ENCODE peak calls at places on chromosomes 3 and 15, in ten cellular contexts. One of them, this sample, is unnamed.

GRCh38 chr15:51260262-51260661 is 78.1 kb downstream of the CYP19A1 start:
- DNase-seq in dorsolateral prefrontal cortex: no peak
- DNase-seq in stomach: no peak
- DNase-seq in heart right ventricle: no peak
- DNase-seq in heart left ventricle: no peak
- DNase-seq in A549: no peak
- DNase-seq in ovary: no peak
- DNase-seq in fibroblast of lung: no peak
- DNase-seq in CD4-positive, alpha-beta T cell: no peak
- DNase-seq in DND-41: no peak
- DNase-seq in this sample: no peak

GRCh38 chr3:139460529-139460928 is 15.8 kb downstream of the RBP2 start:
- DNase-seq in heart right ventricle: peak; percentile 22
- DNase-seq in dorsolateral prefrontal cortex: no peak
- DNase-seq in DND-41: no peak
- DNase-seq in ovary: no peak
- DNase-seq in heart left ventricle: no peak
- DNase-seq in CD4-positive, alpha-beta T cell: no peak
- DNase-seq in fibroblast of lung: no peak
- DNase-seq in A549: no peak
- DNase-seq in stomach: no peak
- DNase-seq in this sample: no peak

GRCh38 chr15:48828906-48829305 is 18.0 kb upstream of the CEP152 start:
- DNase-seq in DND-41: no peak
- DNase-seq in heart left ventricle: no peak
- DNase-seq in CD4-positive, alpha-beta T cell: no peak
- DNase-seq in stomach: no peak
- DNase-seq in heart right ventricle: no peak
- DNase-seq in ovary: no peak
- DNase-seq in A549: no peak
- DNase-seq in dorsolateral prefrontal cortex: no peak
- DNase-seq in fibroblast of lung: no peak
- DNase-seq in this sample: no peak

GRCh38 chr3:136305879-136306278 is 55.7 kb downstream of the PCCB start:
- DNase-seq in stomach: no peak
- DNase-seq in fibroblast of lung: peak; percentile 79
- DNase-seq in CD4-positive, alpha-beta T cell: no peak
- DNase-seq in DND-41: no peak
- DNase-seq in dorsolateral prefrontal cortex: no peak
- DNase-seq in ovary: no peak
- DNase-seq in heart left ventricle: no peak
- DNase-seq in A549: no peak
- DNase-seq in heart right ventricle: no peak
- DNase-seq in this sample: no peak

GRCh38 chr3:17115186-17115585 is 230.4 kb downstream of the PLCL2 start:
- DNase-seq in CD4-positive, alpha-beta T cell: no peak
- DNase-seq in ovary: no peak
- DNase-seq in A549: no peak
- DNase-seq in heart left ventricle: no peak
- DNase-seq in dorsolateral prefrontal cortex: no peak
- DNase-seq in fibroblast of lung: no peak
- DNase-seq in stomach: no peak
- DNase-seq in heart right ventricle: no peak
- DNase-seq in DND-41: no peak
- DNase-seq in this sample: no peak

GRCh38 chr15:99474041-99474906 is 91.5 kb upstream of the MEF2A start:
- DNase-seq in A549: no peak
- DNase-seq in fibroblast of lung: no peak
- DNase-seq in heart right ventricle: peak; percentile 63
- DNase-seq in dorsolateral prefrontal cortex: peak; percentile 88
- DNase-seq in heart left ventricle: peak; percentile 79
- DNase-seq in DND-41: no peak
- DNase-seq in ovary: no peak
- DNase-seq in stomach: no peak
- DNase-seq in CD4-positive, alpha-beta T cell: no peak
- DNase-seq in this sample: no peak

GRCh38 chr3:9782777-9783176 is 9.5 kb downstream of the TADA3 start:
- DNase-seq in stomach: no peak
- DNase-seq in heart left ventricle: no peak
- DNase-seq in dorsolateral prefrontal cortex: no peak
- DNase-seq in fibroblast of lung: no peak
- DNase-seq in CD4-positive, alpha-beta T cell: no peak
- DNase-seq in A549: peak; percentile 31
- DNase-seq in DND-41: no peak
- DNase-seq in ovary: no peak
- DNase-seq in heart right ventricle: no peak
- DNase-seq in this sample: no peak

GRCh38 chr3:134212898-134213665 is 37.6 kb downstream of the RYK start:
- DNase-seq in heart left ventricle: peak; percentile 73
- DNase-seq in A549: peak; percentile 60
- DNase-seq in ovary: peak; percentile 88
- DNase-seq in stomach: peak; percentile 88
- DNase-seq in DND-41: peak; percentile 84
- DNase-seq in fibroblast of lung: peak; percentile 78
- DNase-seq in heart right ventricle: peak; percentile 75
- DNase-seq in dorsolateral prefrontal cortex: peak; percentile 83
- DNase-seq in CD4-positive, alpha-beta T cell: peak; percentile 77
- DNase-seq in this sample: no peak

GRCh38 chr15:74664028-74664616 is 31.7 kb downstream of the EDC3 start:
- DNase-seq in dorsolateral prefrontal cortex: no peak
- DNase-seq in CD4-positive, alpha-beta T cell: no peak
- DNase-seq in fibroblast of lung: peak; percentile 61
- DNase-seq in stomach: peak; percentile 80
- DNase-seq in heart right ventricle: peak; percentile 23
- DNase-seq in ovary: no peak
- DNase-seq in heart left ventricle: peak; percentile 56
- DNase-seq in DND-41: no peak
- DNase-seq in A549: no peak
- DNase-seq in this sample: no peak

GRCh38 chr15:51289290-51289689 is 49.1 kb downstream of the CYP19A1 start:
- DNase-seq in CD4-positive, alpha-beta T cell: no peak
- DNase-seq in fibroblast of lung: no peak
- DNase-seq in ovary: no peak
- DNase-seq in heart left ventricle: no peak
- DNase-seq in DND-41: no peak
- DNase-seq in heart right ventricle: no peak
- DNase-seq in stomach: no peak
- DNase-seq in A549: no peak
- DNase-seq in dorsolateral prefrontal cortex: no peak
- DNase-seq in this sample: no peak

GRCh38 chr15:75891895-75892294 is 11.8 kb upstream of the FBXO22 start:
- DNase-seq in heart right ventricle: no peak
- DNase-seq in ovary: no peak
- DNase-seq in DND-41: no peak
- DNase-seq in stomach: no peak
- DNase-seq in CD4-positive, alpha-beta T cell: no peak
- DNase-seq in fibroblast of lung: peak; percentile 85
- DNase-seq in dorsolateral prefrontal cortex: no peak
- DNase-seq in heart left ventricle: no peak
- DNase-seq in A549: no peak
- DNase-seq in this sample: no peak

GRCh38 chr3:127722928-127723603 is 50.3 kb downstream of the ABTB1 start:
- DNase-seq in CD4-positive, alpha-beta T cell: no peak
- DNase-seq in fibroblast of lung: no peak
- DNase-seq in dorsolateral prefrontal cortex: no peak
- DNase-seq in stomach: no peak
- DNase-seq in ovary: no peak
- DNase-seq in heart left ventricle: peak; percentile 13
- DNase-seq in DND-41: no peak
- DNase-seq in A549: no peak
- DNase-seq in heart right ventricle: no peak
- DNase-seq in this sample: no peak

DNA sequence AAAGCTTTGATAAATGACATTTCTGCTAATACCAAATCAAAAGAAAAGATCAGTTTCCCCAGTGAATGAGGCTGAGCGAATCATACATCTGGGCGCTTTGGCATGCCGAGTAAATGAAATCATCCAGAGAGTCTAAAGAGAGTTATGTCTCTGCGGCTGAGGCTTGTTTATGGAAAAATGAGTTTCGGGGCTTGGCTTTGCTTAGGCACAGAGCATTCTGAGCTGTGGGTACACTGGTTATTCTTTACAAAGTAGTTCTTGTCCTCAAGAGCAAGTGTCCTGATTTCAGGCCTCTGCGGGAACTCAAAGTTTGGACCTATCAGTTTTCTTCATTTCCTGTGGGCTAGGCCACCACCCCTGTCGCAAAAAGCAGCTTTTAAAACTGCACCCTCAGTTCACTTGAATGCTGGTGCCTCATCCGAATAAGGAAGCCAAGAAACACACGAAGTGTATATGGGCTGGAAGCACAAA is 109.9 kb upstream of the TGFBR2 start:
- DNase-seq in heart right ventricle: no peak
- DNase-seq in fibroblast of lung: peak; percentile 79
- DNase-seq in heart left ventricle: no peak
- DNase-seq in A549: no peak
- DNase-seq in dorsolateral prefrontal cortex: no peak
- DNase-seq in DND-41: peak; percentile 16
- DNase-seq in ovary: peak; percentile 41
- DNase-seq in CD4-positive, alpha-beta T cell: no peak
- DNase-seq in stomach: no peak
- DNase-seq in this sample: no peak
- H3K27ac ChIP-seq in heart right ventricle: peak overlapping the region; percentile 34
- H3K27ac ChIP-seq in fibroblast of lung: peak overlapping the region; percentile 49
- H3K27ac ChIP-seq in heart left ventricle: peak overlapping the region; percentile 91
- H3K27ac ChIP-seq in A549: peak overlapping the region; percentile 53
- H3K27ac ChIP-seq in dorsolateral prefrontal cortex: peak overlapping the region; percentile 51
- H3K27ac ChIP-seq in DND-41: peak overlapping the region; percentile 87
- H3K27ac ChIP-seq in ovary: peak overlapping the region; percentile 18
- H3K27ac ChIP-seq in CD4-positive, alpha-beta T cell: no peak overlapping the region
- H3K27ac ChIP-seq in stomach: peak overlapping the region; percentile 83
- H3K27ac ChIP-seq in this sample: peak overlapping the region; percentile 78

GRCh38 chr3:61146010-61146569 is 105.2 kb downstream of the FHIT start:
- DNase-seq in heart right ventricle: no peak
- DNase-seq in ovary: no peak
- DNase-seq in fibroblast of lung: no peak
- DNase-seq in A549: no peak
- DNase-seq in dorsolateral prefrontal cortex: no peak
- DNase-seq in DND-41: no peak
- DNase-seq in heart left ventricle: no peak
- DNase-seq in CD4-positive, alpha-beta T cell: no peak
- DNase-seq in stomach: no peak
- DNase-seq in this sample: no peak
- H3K27ac ChIP-seq in heart right ventricle: no peak overlapping the region
- H3K27ac ChIP-seq in ovary: no peak overlapping the region
- H3K27ac ChIP-seq in fibroblast of lung: no peak overlapping the region
- H3K27ac ChIP-seq in A549: no peak overlapping the region
- H3K27ac ChIP-seq in dorsolateral prefrontal cortex: no peak overlapping the region
- H3K27ac ChIP-seq in DND-41: no peak overlapping the region
- H3K27ac ChIP-seq in heart left ventricle: no peak overlapping the region
- H3K27ac ChIP-seq in CD4-positive, alpha-beta T cell: no peak overlapping the region
- H3K27ac ChIP-seq in stomach: no peak overlapping the region
- H3K27ac ChIP-seq in this sample: no peak overlapping the region

GRCh38 chr3:29484633-29485032 is 203.8 kb downstream of the RBMS3 start:
- DNase-seq in heart right ventricle: no peak
- DNase-seq in fibroblast of lung: no peak
- DNase-seq in DND-41: no peak
- DNase-seq in CD4-positive, alpha-beta T cell: no peak
- DNase-seq in stomach: no peak
- DNase-seq in dorsolateral prefrontal cortex: no peak
- DNase-seq in ovary: no peak
- DNase-seq in A549: no peak
- DNase-seq in heart left ventricle: no peak
- DNase-seq in this sample: no peak

GRCh38 chr3:29488922-29489321 is 208.1 kb downstream of the RBMS3 start:
- DNase-seq in DND-41: no peak
- DNase-seq in fibroblast of lung: peak; percentile 11
- DNase-seq in ovary: no peak
- DNase-seq in A549: no peak
- DNase-seq in dorsolateral prefrontal cortex: no peak
- DNase-seq in CD4-positive, alpha-beta T cell: no peak
- DNase-seq in heart right ventricle: no peak
- DNase-seq in stomach: no peak
- DNase-seq in heart left ventricle: no peak
- DNase-seq in this sample: no peak

GRCh38 chr3:29486087-29486486 is 205.2 kb downstream of the RBMS3 start:
- DNase-seq in dorsolateral prefrontal cortex: no peak
- DNase-seq in A549: peak; percentile 13
- DNase-seq in stomach: no peak
- DNase-seq in DND-41: no peak
- DNase-seq in heart left ventricle: no peak
- DNase-seq in ovary: no peak
- DNase-seq in heart right ventricle: no peak
- DNase-seq in CD4-positive, alpha-beta T cell: no peak
- DNase-seq in fibroblast of lung: peak; percentile 84
- DNase-seq in this sample: no peak

GRCh38 chr3:29481969-29482767 is 201.3 kb downstream of the RBMS3 start:
- DNase-seq in DND-41: no peak
- DNase-seq in ovary: no peak
- DNase-seq in heart left ventricle: no peak
- DNase-seq in dorsolateral prefrontal cortex: no peak
- DNase-seq in stomach: no peak
- DNase-seq in A549: no peak
- DNase-seq in fibroblast of lung: no peak
- DNase-seq in CD4-positive, alpha-beta T cell: no peak
- DNase-seq in heart right ventricle: no peak
- DNase-seq in this sample: no peak

GRCh38 chr3:29486917-29487316 is 206.0 kb downstream of the RBMS3 start:
- DNase-seq in DND-41: no peak
- DNase-seq in fibroblast of lung: no peak
- DNase-seq in dorsolateral prefrontal cortex: no peak
- DNase-seq in CD4-positive, alpha-beta T cell: no peak
- DNase-seq in A549: no peak
- DNase-seq in heart right ventricle: no peak
- DNase-seq in ovary: no peak
- DNase-seq in stomach: no peak
- DNase-seq in heart left ventricle: no peak
- DNase-seq in this sample: no peak
- H3K27ac ChIP-seq in DND-41: no peak overlapping the region
- H3K27ac ChIP-seq in fibroblast of lung: no peak overlapping the region
- H3K27ac ChIP-seq in dorsolateral prefrontal cortex: no peak overlapping the region
- H3K27ac ChIP-seq in CD4-positive, alpha-beta T cell: no peak overlapping the region
- H3K27ac ChIP-seq in A549: peak overlapping the region; percentile 63
- H3K27ac ChIP-seq in heart right ventricle: no peak overlapping the region
- H3K27ac ChIP-seq in ovary: no peak overlapping the region
- H3K27ac ChIP-seq in stomach: no peak overlapping the region
- H3K27ac ChIP-seq in heart left ventricle: no peak overlapping the region
- H3K27ac ChIP-seq in this sample: no peak overlapping the region

DNA sequence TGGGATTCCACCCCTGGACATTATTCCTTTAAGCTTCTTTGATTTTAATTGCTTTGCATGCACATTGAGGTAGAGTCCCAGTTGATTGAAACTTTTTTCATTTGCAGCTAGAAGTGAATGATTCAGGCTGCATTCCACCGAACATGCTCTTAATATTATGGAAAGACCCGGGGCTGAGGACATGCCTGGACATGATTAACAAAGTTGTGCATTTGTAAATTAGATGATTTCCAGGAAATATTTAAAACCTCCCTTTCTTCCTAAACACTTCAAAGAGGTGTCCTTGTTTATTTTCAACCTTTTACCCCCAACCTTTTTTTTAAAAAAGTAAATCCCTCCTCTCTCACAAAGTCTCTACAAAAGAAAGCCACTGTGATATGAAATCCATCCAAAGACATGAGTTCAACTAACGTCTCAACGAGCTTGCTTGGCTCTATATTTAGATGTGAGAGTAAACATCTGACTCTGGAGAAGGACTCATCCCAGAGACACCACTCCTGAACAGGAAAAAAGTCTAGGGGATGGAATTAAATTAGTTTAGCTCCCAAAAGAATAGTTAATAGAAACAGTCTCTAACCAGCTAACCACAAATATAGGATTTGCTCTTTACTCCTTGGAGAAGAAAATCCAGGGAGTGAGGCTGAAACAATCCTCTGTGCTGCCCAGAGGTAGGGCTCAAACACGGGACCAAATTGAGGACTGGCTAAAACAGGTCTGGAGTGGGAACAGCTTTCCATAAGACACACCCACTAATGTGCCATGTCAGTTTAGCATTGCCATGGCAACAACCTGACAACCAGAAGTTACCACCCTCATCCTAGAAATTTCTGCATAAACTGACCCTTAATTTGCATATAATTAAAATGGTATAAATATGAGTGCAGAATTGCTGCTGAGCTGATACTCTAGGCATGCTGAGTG is 83.1 kb downstream of the XXYLT1 start:
- DNase-seq in heart right ventricle: no peak
- DNase-seq in ovary: no peak
- DNase-seq in CD4-positive, alpha-beta T cell: no peak
- DNase-seq in stomach: no peak
- DNase-seq in dorsolateral prefrontal cortex: no peak
- DNase-seq in heart left ventricle: no peak
- DNase-seq in DND-41: no peak
- DNase-seq in fibroblast of lung: peak; percentile 54
- DNase-seq in A549: no peak
- DNase-seq in this sample: no peak
- H3K27ac ChIP-seq in heart right ventricle: no peak overlapping the region
- H3K27ac ChIP-seq in ovary: no peak overlapping the region
- H3K27ac ChIP-seq in CD4-positive, alpha-beta T cell: no peak overlapping the region
- H3K27ac ChIP-seq in stomach: peak overlapping the region; percentile 16
- H3K27ac ChIP-seq in dorsolateral prefrontal cortex: no peak overlapping the region
- H3K27ac ChIP-seq in heart left ventricle: no peak overlapping the region
- H3K27ac ChIP-seq in DND-41: no peak overlapping the region
- H3K27ac ChIP-seq in fibroblast of lung: peak overlapping the region; percentile 88
- H3K27ac ChIP-seq in A549: peak overlapping the region; percentile 62
- H3K27ac ChIP-seq in this sample: peak overlapping the region; percentile 85

This sample was measured in esophagus squamous epithelium.